ENCODE peak calls at places on chromosomes 1 and 21, in four cellular contexts. One of them, this sample, is unnamed.

GRCh38 chr1:231487019-231487418 is 41.5 kb upstream of the TSNAX start:
- DNase-seq in hepatocyte: peak; percentile 40
- DNase-seq in pancreas: no peak
- DNase-seq in SJSA1: no peak
- DNase-seq in this sample: no peak

GRCh38 chr1:206606867-206607266 is 5.4 kb downstream of the EIF2D start:
- DNase-seq in hepatocyte: peak; percentile 40
- DNase-seq in pancreas: no peak
- DNase-seq in SJSA1: no peak
- DNase-seq in this sample: no peak

GRCh38 chr1:245657371-245657770 is 502.6 kb downstream of the KIF26B start:
- DNase-seq in hepatocyte: no peak
- DNase-seq in pancreas: no peak
- DNase-seq in SJSA1: no peak
- DNase-seq in this sample: no peak

GRCh38 chr21:27132270-27132669 is 165.4 kb upstream of the ADAMTS5 start:
- DNase-seq in hepatocyte: no peak
- DNase-seq in pancreas: no peak
- DNase-seq in SJSA1: no peak
- DNase-seq in this sample: no peak

GRCh38 chr1:25699501-25700089 is 83.0 kb downstream of the MAN1C1 start:
- DNase-seq in hepatocyte: no peak
- DNase-seq in pancreas: no peak
- DNase-seq in SJSA1: no peak
- DNase-seq in this sample: no peak

GRCh38 chr1:211326528-211327340 is at the start of gene TRAF5:
- DNase-seq in hepatocyte: peak; percentile 77
- DNase-seq in pancreas: peak; percentile 53
- DNase-seq in SJSA1: peak; percentile 49
- DNase-seq in this sample: peak; percentile 54

GRCh38 chr1:17040135-17040534 is 13.7 kb downstream of the SDHB start:
- DNase-seq in hepatocyte: no peak
- DNase-seq in pancreas: no peak
- DNase-seq in SJSA1: no peak
- DNase-seq in this sample: no peak

GRCh38 chr1:113982955-113983742 is 3.9 kb downstream of the OLFML3 start:
- DNase-seq in hepatocyte: no peak
- DNase-seq in pancreas: no peak
- DNase-seq in SJSA1: no peak
- DNase-seq in this sample: no peak

GRCh38 chr1:181936269-181936668 is 125.2 kb downstream of the ZNF648 start:
- DNase-seq in hepatocyte: no peak
- DNase-seq in pancreas: no peak
- DNase-seq in SJSA1: no peak
- DNase-seq in this sample: no peak

GRCh38 chr1:155531624-155532023 is 31.0 kb downstream of the ASH1L start:
- DNase-seq in hepatocyte: peak; percentile 5
- DNase-seq in pancreas: no peak
- DNase-seq in SJSA1: no peak
- DNase-seq in this sample: no peak

GRCh38 chr1:33244143-33244808 is 12.0 kb upstream of the ZNF362 start:
- DNase-seq in hepatocyte: no peak
- DNase-seq in pancreas: no peak
- DNase-seq in SJSA1: peak; percentile 90
- DNase-seq in this sample: no peak

GRCh38 chr21:17821121-17821520 is 2.0 kb upstream of the C21orf91 start:
- DNase-seq in hepatocyte: no peak
- DNase-seq in pancreas: no peak
- DNase-seq in SJSA1: no peak
- DNase-seq in this sample: no peak

GRCh38 chr1:112761714-112762480 is 46.8 kb upstream of the PPM1J start:
- DNase-seq in hepatocyte: no peak
- DNase-seq in pancreas: no peak
- DNase-seq in SJSA1: no peak
- DNase-seq in this sample: no peak

GRCh38 chr1:161119379-161120061 is 1.6 kb downstream of the NIT1 start:
- DNase-seq in hepatocyte: peak; percentile 86
- DNase-seq in pancreas: peak; percentile 78
- DNase-seq in SJSA1: peak; percentile 46
- DNase-seq in this sample: peak; percentile 38

GRCh38 chr1:110780600-110781484 is 92.1 kb upstream of the CD53 start:
- DNase-seq in hepatocyte: peak; percentile 85
- DNase-seq in pancreas: peak; percentile 46
- DNase-seq in SJSA1: peak; percentile 28
- DNase-seq in this sample: peak; percentile 76

GRCh38 chr1:188669715-188670114 is 1807.9 kb downstream of the BRINP3 start:
- DNase-seq in hepatocyte: no peak
- DNase-seq in pancreas: no peak
- DNase-seq in SJSA1: no peak
- DNase-seq in this sample: no peak

GRCh38 chr1:188668083-188668482 is 1809.6 kb downstream of the BRINP3 start:
- DNase-seq in hepatocyte: no peak
- DNase-seq in pancreas: no peak
- DNase-seq in SJSA1: no peak
- DNase-seq in this sample: no peak

GRCh38 chr1:188672153-188672552 is 1805.5 kb downstream of the BRINP3 start:
- DNase-seq in hepatocyte: no peak
- DNase-seq in pancreas: no peak
- DNase-seq in SJSA1: no peak
- DNase-seq in this sample: no peak

GRCh38 chr1:188665477-188665876 is 1812.2 kb downstream of the BRINP3 start:
- DNase-seq in hepatocyte: no peak
- DNase-seq in pancreas: no peak
- DNase-seq in SJSA1: no peak
- DNase-seq in this sample: no peak

DNA sequence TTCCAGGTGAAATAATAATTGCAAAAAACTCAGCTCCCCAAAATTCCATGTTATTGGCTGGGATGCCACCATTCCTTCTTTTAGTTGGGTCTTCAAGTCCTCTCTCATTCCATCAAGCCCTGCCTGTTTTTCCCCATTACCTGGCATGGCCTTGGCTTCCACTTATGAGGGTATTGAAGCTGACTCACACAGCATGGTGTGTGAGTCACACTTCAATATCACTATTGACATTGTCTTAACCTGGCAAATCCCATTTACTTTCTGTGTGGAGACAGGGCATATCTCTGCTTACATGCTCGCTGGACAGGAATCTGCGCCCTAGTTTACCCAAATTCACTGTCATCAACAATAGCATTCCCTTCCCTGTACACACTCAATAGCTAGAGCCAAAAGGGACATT is 1806.8 kb downstream of the BRINP3 start:
- DNase-seq in hepatocyte: peak; percentile 35
- DNase-seq in pancreas: no peak
- DNase-seq in SJSA1: no peak
- DNase-seq in this sample: no peak
- H3K27ac ChIP-seq in hepatocyte: no peak overlapping the region
- H3K27ac ChIP-seq in pancreas: no peak overlapping the region
- H3K27ac ChIP-seq in SJSA1: no peak overlapping the region
- H3K27ac ChIP-seq in this sample: no peak overlapping the region

GRCh38 chr1:23799255-23799569 is 1.3 kb downstream of the GALE start:
- DNase-seq in hepatocyte: no peak
- DNase-seq in pancreas: no peak
- DNase-seq in SJSA1: no peak
- DNase-seq in this sample: no peak

GRCh38 chr1:23801338-23801748 is 789 bp upstream of the GALE start:
- DNase-seq in hepatocyte: peak; percentile 73
- DNase-seq in pancreas: no peak
- DNase-seq in SJSA1: no peak
- DNase-seq in this sample: no peak

GRCh38 chr1:23801876-23802275 is 1.3 kb upstream of the GALE start:
- DNase-seq in hepatocyte: no peak
- DNase-seq in pancreas: no peak
- DNase-seq in SJSA1: no peak
- DNase-seq in this sample: no peak

GRCh38 chr1:23799570-23800395 is 771 bp downstream of the GALE start:
- DNase-seq in hepatocyte: peak; percentile 92
- DNase-seq in pancreas: no peak
- DNase-seq in SJSA1: peak; percentile 63
- DNase-seq in this sample: no peak

GRCh38 chr1:23800396-23801337 is at the start of gene GALE:
- DNase-seq in hepatocyte: peak; percentile 97
- DNase-seq in pancreas: peak; percentile 96
- DNase-seq in SJSA1: peak; percentile 89
- DNase-seq in this sample: peak; percentile 93
- H3K36me3 ChIP-seq in hepatocyte: no peaks in the 10 kb centered on the region
- H3K36me3 ChIP-seq in pancreas: no peaks in the 10 kb centered on the region
- H3K36me3 ChIP-seq in SJSA1: peaks cover 39% of the 10 kb centered on the region
- H3K36me3 ChIP-seq in this sample: no peaks in the 10 kb centered on the region

GRCh38 chr1:175866776-175867175 is 123.4 kb upstream of the TNR start:
- DNase-seq in hepatocyte: no peak
- DNase-seq in pancreas: no peak
- DNase-seq in SJSA1: no peak
- DNase-seq in this sample: no peak

GRCh38 chr1:175864625-175865024 is 121.2 kb upstream of the TNR start:
- DNase-seq in hepatocyte: no peak
- DNase-seq in pancreas: no peak
- DNase-seq in SJSA1: no peak
- DNase-seq in this sample: no peak

GRCh38 chr1:175864183-175864582 is 120.8 kb upstream of the TNR start:
- DNase-seq in hepatocyte: no peak
- DNase-seq in pancreas: no peak
- DNase-seq in SJSA1: no peak
- DNase-seq in this sample: no peak

GRCh38 chr1:175863291-175864050 is 120.1 kb upstream of the TNR start:
- DNase-seq in hepatocyte: no peak
- DNase-seq in pancreas: no peak
- DNase-seq in SJSA1: no peak
- DNase-seq in this sample: no peak

DNA sequence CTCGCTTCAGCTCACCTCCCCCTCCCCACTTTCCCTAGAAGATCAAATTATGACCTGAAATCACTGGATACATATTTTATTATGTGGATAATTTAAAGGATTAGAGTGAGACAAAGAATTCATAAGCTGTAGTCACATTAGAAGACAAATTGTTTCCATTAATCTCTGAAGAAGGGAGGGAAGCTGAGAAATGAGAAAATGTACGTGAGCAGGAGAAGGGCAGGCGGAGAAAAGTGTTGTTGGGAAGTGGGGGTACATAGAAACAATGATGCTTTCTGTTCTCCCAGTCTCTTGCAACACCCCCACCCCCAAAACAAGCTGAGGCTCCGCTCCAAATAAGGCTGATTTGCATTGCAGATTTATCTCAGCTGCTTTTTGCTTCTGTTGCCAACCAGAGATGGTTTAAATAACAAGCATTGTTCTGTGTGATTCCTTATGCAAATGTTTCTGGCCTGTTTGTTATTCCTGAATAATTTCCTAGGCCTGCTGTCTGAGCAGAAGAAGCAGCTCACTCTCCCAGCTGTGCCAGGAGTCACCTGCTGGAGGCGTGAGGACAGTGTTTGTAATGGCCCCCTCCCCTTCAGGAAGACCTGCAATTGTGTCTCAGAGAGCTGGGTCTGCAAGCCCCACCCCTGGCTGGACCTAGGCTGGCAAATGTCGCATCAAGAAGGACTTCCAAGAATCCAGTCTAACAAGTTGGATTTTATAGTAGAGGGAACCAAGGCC is 121.8 kb upstream of the TNR start:
- DNase-seq in hepatocyte: no peak
- DNase-seq in pancreas: no peak
- DNase-seq in SJSA1: no peak
- DNase-seq in this sample: no peak
- H3K27ac ChIP-seq in hepatocyte: no peak overlapping the region
- H3K27ac ChIP-seq in pancreas: no peak overlapping the region
- H3K27ac ChIP-seq in SJSA1: no peak overlapping the region
- H3K27ac ChIP-seq in this sample: no peak overlapping the region

GRCh38 chr1:26844389-26844788 is 17.9 kb downstream of the ZDHHC18 start:
- DNase-seq in hepatocyte: no peak
- DNase-seq in pancreas: no peak
- DNase-seq in SJSA1: no peak
- DNase-seq in this sample: no peak
- H3K36me3 ChIP-seq in hepatocyte: no peaks in the 10 kb centered on the region
- H3K36me3 ChIP-seq in pancreas: no peaks in the 10 kb centered on the region
- H3K36me3 ChIP-seq in SJSA1: peaks cover 33% of the 10 kb centered on the region
- H3K36me3 ChIP-seq in this sample: peaks cover 25% of the 10 kb centered on the region

GRCh38 chr21:29230541-29231275 is 68.0 kb upstream of the BACH1 start:
- DNase-seq in hepatocyte: no peak
- DNase-seq in pancreas: no peak
- DNase-seq in SJSA1: no peak
- DNase-seq in this sample: no peak
- H3K27ac ChIP-seq in hepatocyte: no peak overlapping the region
- H3K27ac ChIP-seq in pancreas: no peak overlapping the region
- H3K27ac ChIP-seq in SJSA1: no peak overlapping the region
- H3K27ac ChIP-seq in this sample: no peak overlapping the region

DNA sequence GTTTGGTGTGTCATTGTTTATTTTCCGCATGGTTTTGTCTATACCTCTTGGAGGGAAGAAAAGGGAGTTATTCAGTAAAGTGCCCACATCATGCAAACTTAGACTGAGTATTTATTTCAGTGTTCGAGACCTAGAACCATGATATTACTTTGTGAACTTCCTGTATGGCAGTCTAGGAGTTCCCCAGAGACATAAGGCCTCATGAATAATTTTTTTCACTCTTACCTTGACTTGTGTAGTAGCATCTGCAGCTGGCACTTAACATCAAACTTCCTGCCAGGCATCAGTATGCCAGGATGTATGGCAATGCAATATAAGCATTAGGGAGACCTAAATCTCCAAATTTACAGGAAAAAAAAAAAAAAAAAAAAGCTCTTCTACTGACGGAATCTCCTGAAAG is 287.7 kb downstream of the NEGR1 start:
- DNase-seq in hepatocyte: no peak
- DNase-seq in pancreas: no peak
- DNase-seq in SJSA1: no peak
- DNase-seq in this sample: no peak
- H3K36me3 ChIP-seq in hepatocyte: no peaks in the 10 kb centered on the region
- H3K36me3 ChIP-seq in pancreas: no peaks in the 10 kb centered on the region
- H3K36me3 ChIP-seq in SJSA1: no peaks in the 10 kb centered on the region
- H3K36me3 ChIP-seq in this sample: no peaks in the 10 kb centered on the region

DNA sequence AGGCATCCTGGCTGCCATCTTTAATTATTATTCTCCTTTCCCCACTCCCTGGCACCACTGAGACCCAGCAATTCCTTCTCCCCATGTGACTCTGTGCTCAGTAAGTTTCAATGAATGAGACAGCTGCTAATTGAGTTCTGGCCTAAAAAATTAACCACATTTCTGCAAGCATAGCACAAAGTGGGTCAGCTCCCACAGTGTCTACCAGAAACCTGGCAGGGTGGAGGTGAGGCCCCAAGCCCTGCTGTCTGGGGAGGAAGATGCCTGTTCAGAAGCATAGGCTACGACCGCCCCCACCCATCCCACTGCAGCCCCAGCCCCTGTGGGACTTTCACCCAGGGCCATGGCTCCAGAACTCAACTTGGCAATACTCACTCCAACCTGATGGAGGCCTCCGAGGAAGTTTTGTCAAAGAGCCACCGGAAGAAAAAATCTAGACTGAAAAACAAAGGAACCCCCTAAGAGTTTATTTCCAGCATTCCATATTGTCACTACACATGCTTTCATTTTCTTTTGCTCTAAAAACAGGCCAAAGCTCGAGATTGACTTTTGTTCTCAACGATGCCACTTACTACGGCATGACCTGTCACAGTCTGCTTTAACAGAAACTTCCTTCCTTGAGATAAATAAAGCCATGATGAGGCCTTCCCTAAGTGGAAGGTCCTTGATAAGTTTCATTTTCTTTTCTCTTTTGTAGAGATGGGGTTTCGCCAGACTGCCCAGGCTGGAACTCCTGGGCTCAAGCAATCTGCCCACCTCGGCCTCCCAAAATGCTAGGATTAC is 26.5 kb downstream of the TMEM63A start:
- DNase-seq in hepatocyte: no peak
- DNase-seq in pancreas: no peak
- DNase-seq in SJSA1: no peak
- DNase-seq in this sample: peak; percentile 27
- H3K27ac ChIP-seq in hepatocyte: no peak overlapping the region
- H3K27ac ChIP-seq in pancreas: peak overlapping the region; percentile 22
- H3K27ac ChIP-seq in SJSA1: no peak overlapping the region
- H3K27ac ChIP-seq in this sample: no peak overlapping the region